ENCODE peak calls at places on chromosomes 1 and 21, in seven cellular contexts. E, W, H, C, R, I and Q are unnamed samples.

GRCh38 chr1:167812972-167813371 is 91.2 kb downstream of the MPZL1 start:
- DNase-seq in C (no peak), H (no peak), R (no peak), I (no peak), E (no peak), W (no peak), Q (no peak)

GRCh38 chr1:102434421-102434820 is 437.7 kb upstream of the OLFM3 start:
- DNase-seq in W (no peak), C (no peak), R (no peak), I (no peak), H (no peak), E (no peak), Q (no peak)

GRCh38 chr21:41419921-41420862 is 5.8 kb upstream of the MX1 start:
- DNase-seq in I (peak), C (peak), E (peak), R (peak), W (peak), H (peak), Q (peak)

GRCh38 chr1:63643926-63644325 is 50.7 kb downstream of the PGM1 start:
- DNase-seq in C (peak), H (no peak), I (no peak), R (peak), E (no peak), W (no peak), Q (no peak)

GRCh38 chr1:200907611-200908097 is 13.0 kb downstream of the INAVA start:
- DNase-seq in I (no peak), C (no peak), E (no peak), H (no peak), R (no peak), W (no peak), Q (no peak)

GRCh38 chr1:229128209-229128608 is 142.7 kb upstream of the RAB4A start:
- DNase-seq in W (no peak), H (no peak), I (no peak), E (no peak), R (no peak), C (no peak), Q (no peak)

GRCh38 chr1:173914366-173914871 is 2.7 kb downstream of the SERPINC1 start:
- DNase-seq in H (no peak), I (no peak), C (no peak), W (no peak), E (no peak), R (peak), Q (no peak)

GRCh38 chr1:2499260-2499659 is 23.2 kb downstream of the PLCH2 start:
- DNase-seq in W (no peak), C (no peak), I (no peak), H (no peak), R (no peak), E (no peak), Q (no peak)

GRCh38 chr1:36322786-36323635 is 434 bp downstream of the EVA1B start:
- DNase-seq in C (peak), R (peak), I (peak), H (peak), E (no peak), W (no peak), Q (no peak)

GRCh38 chr1:169682077-169682476 is 29.3 kb downstream of the SELL start:
- DNase-seq in I (no peak), W (no peak), R (no peak), C (no peak), H (no peak), E (no peak), Q (no peak)

GRCh38 chr1:106883208-106883607 is 173.3 kb upstream of the PRMT6 start:
- DNase-seq in E (no peak), R (no peak), W (no peak), I (no peak), C (no peak), H (no peak), Q (no peak)

GRCh38 chr1:159707473-159707872 is 6.9 kb downstream of the CRP start:
- DNase-seq in H (no peak), R (no peak), W (no peak), E (no peak), C (no peak), I (no peak), Q (no peak)

GRCh38 chr21:44353200-44353970 is at the start of gene TRPM2:
- DNase-seq in R (peak), C (peak), W (no peak), E (peak), H (peak), I (no peak), Q (no peak)

GRCh38 chr1:162856260-162856659 is 4.7 kb downstream of the CCDC190 start:
- DNase-seq in I (no peak), H (no peak), R (no peak), E (no peak), C (no peak), W (peak), Q (peak)

GRCh38 chr1:38076038-38076437 is 29.4 kb upstream of the POU3F1 start:
- DNase-seq in E (peak), W (no peak), R (no peak), I (no peak), H (no peak), C (no peak), Q (no peak)

GRCh38 chr1:153742411-153743142 is 14.7 kb downstream of the INTS3 start:
- DNase-seq in R (peak), C (no peak), E (peak), H (no peak), W (peak), I (no peak), Q (no peak)

GRCh38 chr1:52281518-52281917 is 84.5 kb downstream of the CC2D1B start:
- DNase-seq in R (no peak), I (no peak), W (no peak), H (no peak), C (no peak), E (no peak), Q (peak)

GRCh38 chr1:151803915-151804314 is 1.3 kb downstream of the LINGO4 start:
- DNase-seq in W (no peak), C (no peak), H (no peak), R (no peak), E (no peak), I (no peak), Q (no peak)

GRCh38 chr1:203627819-203628184 is 1.2 kb downstream of the ATP2B4 start:
- DNase-seq in I (no peak), E (peak), H (peak), C (peak), R (peak), W (no peak), Q (no peak)

DNA sequence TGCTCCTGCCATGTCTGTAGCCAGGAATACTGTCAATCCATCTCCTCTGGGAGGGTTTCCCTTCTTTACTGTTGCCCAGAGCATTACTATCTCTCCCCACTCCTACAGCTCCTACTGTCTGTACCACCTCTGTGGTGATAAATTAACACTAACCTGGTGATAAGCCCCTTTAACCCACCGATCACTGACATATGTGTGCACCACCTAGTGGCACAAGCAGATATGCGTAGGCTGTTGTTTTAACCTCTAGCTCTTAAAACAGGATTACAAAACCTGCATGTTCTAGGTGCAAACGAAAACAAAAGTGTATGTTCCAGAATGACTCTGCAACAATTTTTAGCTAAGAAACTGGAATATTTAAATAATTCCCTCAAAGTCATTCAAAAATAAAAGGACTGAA is 93.9 kb upstream of the BEND5 start:
- DNase-seq in W (no peak), H (no peak), E (no peak), R (no peak), I (no peak), C (no peak), Q (no peak)
- TF ChIP-seq CTCF in W (peak), H (peak), E (peak), R (peak), I (no peak), C (peak), Q (peak)

DNA sequence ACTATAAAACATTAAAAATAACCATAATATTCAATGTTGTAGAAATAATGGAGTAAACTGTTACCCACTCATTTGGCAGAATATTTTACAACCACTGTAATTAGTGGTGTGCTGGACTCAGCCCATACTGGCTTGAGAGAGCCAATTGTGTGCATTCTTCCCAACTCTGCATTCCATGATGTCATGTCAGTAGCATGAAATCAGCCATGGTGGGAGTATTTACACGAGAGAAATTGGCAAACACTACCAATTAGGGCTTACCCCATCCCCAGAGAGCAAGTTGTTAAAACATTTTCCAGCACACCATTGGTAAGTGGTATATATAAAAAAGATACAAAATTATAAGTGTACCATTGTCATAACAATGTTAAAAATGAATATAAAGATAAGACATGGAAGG is 19.1 kb upstream of the QSOX1 start:
- DNase-seq in R (no peak), E (no peak), W (no peak), C (no peak), I (no peak), H (no peak), Q (no peak)
- H3K4me3 ChIP-seq in R (no peak), E (no peak), W (no peak), C (no peak), I (no peak), H (no peak), Q (no peak)

GRCh38 chr1:184892116-184892515 is 82.2 kb downstream of the NIBAN1 start:
- DNase-seq in H (no peak), W (no peak), I (no peak), E (no peak), R (no peak), C (no peak), Q (no peak)
- TF ChIP-seq CTCF in H (no peak), W (no peak), I (no peak), E (no peak), R (no peak), C (no peak), Q (no peak)

GRCh38 chr1:248824701-248825100 is 1.0 kb downstream of the SH3BP5L start:
- DNase-seq in I (peak), H (no peak), R (no peak), E (no peak), C (no peak), W (no peak), Q (no peak)
- H3K4me3 ChIP-seq in I (peak), H (peak), R (no peak), E (no peak), C (peak), W (peak), Q (peak)